ENCODE peak calls at places on chromosomes 4 and X, in ten cellular contexts. R, D, U, T, C, G, L, S, H and A are unnamed samples.
A peak's percentile ranks its signal among the peaks of the same experiment; 100 is the strongest.

GRCh38 chrX:11970935-11971334 is 167.3 kb upstream of the FRMPD4 start:
- DNase-seq in R (no peak), D (no peak), U (no peak), T (no peak), C (peak; percentile 17), G (peak; percentile 29), L (no peak), S (peak; percentile 46), H (no peak), A (no peak)

GRCh38 chrX:112832481-112833095 is 8.0 kb downstream of the AMOT start:
- DNase-seq in R (no peak), D (no peak), U (no peak), T (no peak), C (peak; percentile 7), G (no peak), L (no peak), S (peak; percentile 28), H (peak; percentile 69), A (no peak)

GRCh38 chr4:2867758-2868491 is 24.3 kb downstream of the ADD1 start:
- DNase-seq in R (peak; percentile 25), D (no peak), U (no peak), T (no peak), C (peak; percentile 47), G (peak; percentile 63), L (no peak), S (no peak), H (no peak), A (no peak)

GRCh38 chr4:113810906-113811305 is 49.4 kb upstream of the CAMK2D start:
- DNase-seq in R (no peak), D (no peak), U (no peak), T (no peak), C (peak; percentile 78), G (peak; percentile 76), L (no peak), S (peak; percentile 80), H (no peak), A (no peak)

GRCh38 chrX:23435575-23435974 is 100.9 kb downstream of the PTCHD1 start:
- DNase-seq in R (no peak), D (no peak), U (no peak), T (no peak), C (no peak), G (no peak), L (no peak), S (no peak), H (no peak), A (no peak)

GRCh38 chr4:89800012-89800516 is 36.9 kb downstream of the SNCA start:
- DNase-seq in R (no peak), D (no peak), U (no peak), T (no peak), C (peak; percentile 18), G (peak; percentile 60), L (no peak), S (no peak), H (no peak), A (no peak)

GRCh38 chr4:47747846-47748494 is 89.9 kb downstream of the CORIN start:
- DNase-seq in R (no peak), D (no peak), U (no peak), T (no peak), C (no peak), G (no peak), L (no peak), S (no peak), H (no peak), A (no peak)

GRCh38 chrX:110082156-110082555 is 79.2 kb downstream of the TMEM164 start:
- DNase-seq in R (no peak), D (no peak), U (no peak), T (peak; percentile 57), C (peak; percentile 93), G (peak; percentile 94), L (no peak), S (peak; percentile 97), H (no peak), A (no peak)

GRCh38 chr4:141180991-141181760 is 39.5 kb upstream of the ZNF330 start:
- DNase-seq in R (no peak), D (no peak), U (no peak), T (no peak), C (no peak), G (no peak), L (no peak), S (no peak), H (no peak), A (no peak)

GRCh38 chr4:6332042-6332668 is 62.5 kb downstream of the WFS1 start:
- DNase-seq in R (no peak), D (peak; percentile 19), U (no peak), T (no peak), C (peak; percentile 15), G (peak; percentile 46), L (peak; percentile 47), S (peak; percentile 38), H (peak; percentile 25), A (no peak)

GRCh38 chrX:140572724-140573123 is 67.9 kb upstream of the SOX3 start:
- DNase-seq in R (no peak), D (no peak), U (no peak), T (peak; percentile 51), C (peak; percentile 34), G (peak; percentile 27), L (peak; percentile 44), S (peak; percentile 15), H (peak; percentile 14), A (peak; percentile 27)

GRCh38 chr4:185778307-185778706 is 33.7 kb downstream of the SORBS2 start:
- DNase-seq in R (no peak), D (no peak), U (no peak), T (no peak), C (no peak), G (peak; percentile 23), L (no peak), S (no peak), H (no peak), A (no peak)

GRCh38 chr4:185774076-185774731 is 37.8 kb downstream of the SORBS2 start:
- DNase-seq in R (no peak), D (no peak), U (no peak), T (no peak), C (no peak), G (no peak), L (peak; percentile 46), S (no peak), H (no peak), A (no peak)

GRCh38 chr4:185773419-185773818 is 38.6 kb downstream of the SORBS2 start:
- DNase-seq in R (peak; percentile 45), D (no peak), U (no peak), T (no peak), C (no peak), G (no peak), L (peak; percentile 86), S (no peak), H (no peak), A (no peak)

GRCh38 chr4:185774815-185775684 is 36.9 kb downstream of the SORBS2 start:
- DNase-seq in R (peak; percentile 45), D (no peak), U (no peak), T (peak; percentile 15), C (peak; percentile 74), G (peak; percentile 89), L (peak; percentile 71), S (peak; percentile 71), H (no peak), A (no peak)

GRCh38 chr4:185775792-185776555 is 36.0 kb downstream of the SORBS2 start:
- DNase-seq in R (no peak), D (no peak), U (no peak), T (no peak), C (peak; percentile 22), G (peak; percentile 21), L (no peak), S (no peak), H (no peak), A (no peak)
- H3K4me3 ChIP-seq in R (peak overlapping the region; percentile 49), D (no peak overlapping the region), U (no peak overlapping the region), T (no peak overlapping the region), C (no peak overlapping the region), G (peak overlapping the region; percentile 60), L (no peak overlapping the region), S (no peak overlapping the region), H (no peak overlapping the region), A (no peak overlapping the region)

GRCh38 chrX:137550561-137551305 is 15.2 kb upstream of the ZIC3 start:
- DNase-seq in R (no peak), D (no peak), U (no peak), T (no peak), C (no peak), G (no peak), L (no peak), S (no peak), H (no peak), A (no peak)
- H3K4me3 ChIP-seq in R (no peak overlapping the region), D (no peak overlapping the region), U (no peak overlapping the region), T (no peak overlapping the region), C (no peak overlapping the region), G (peak overlapping the region; percentile 18), L (no peak overlapping the region), S (no peak overlapping the region), H (no peak overlapping the region), A (no peak overlapping the region)

GRCh38 chrX:13690836-13691235 is 1.9 kb downstream of the RAB9A start:
- DNase-seq in R (no peak), D (no peak), U (no peak), T (peak; percentile 8), C (no peak), G (no peak), L (no peak), S (peak; percentile 21), H (no peak), A (no peak)

GRCh38 chrX:13689519-13690211 is 737 bp downstream of the RAB9A start:
- DNase-seq in R (no peak), D (no peak), U (no peak), T (no peak), C (peak; percentile 40), G (peak; percentile 27), L (peak; percentile 45), S (peak; percentile 50), H (no peak), A (no peak)

GRCh38 chrX:13688772-13689518 is at the start of gene RAB9A:
- DNase-seq in R (peak; percentile 88), D (peak; percentile 74), U (peak; percentile 74), T (peak; percentile 78), C (peak; percentile 68), G (peak; percentile 75), L (peak; percentile 87), S (peak; percentile 61), H (peak; percentile 91), A (peak; percentile 11)

GRCh38 chrX:13687203-13687602 is 1.7 kb upstream of the RAB9A start:
- DNase-seq in R (no peak), D (no peak), U (no peak), T (no peak), C (no peak), G (no peak), L (no peak), S (no peak), H (no peak), A (no peak)

DNA sequence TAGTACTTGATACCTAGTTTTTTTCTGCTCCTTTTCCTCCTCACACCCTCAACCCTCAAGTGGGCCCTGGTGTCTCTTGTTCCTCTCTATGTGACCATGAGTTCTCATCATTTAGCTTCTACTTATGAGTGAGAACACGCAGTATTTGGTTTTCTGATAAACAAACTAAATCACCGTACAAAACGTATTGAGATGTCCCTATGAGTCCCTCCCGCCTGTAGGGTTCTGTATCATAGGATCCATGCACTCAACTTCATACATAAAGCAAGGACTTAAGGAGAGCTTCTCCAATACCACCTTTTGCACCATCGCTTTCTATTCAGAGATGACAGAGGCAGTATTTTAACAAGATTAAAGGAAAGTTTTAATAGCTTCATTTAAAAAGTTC is 550 bp upstream of the RAB9A start:
- DNase-seq in R (no peak), D (no peak), U (no peak), T (no peak), C (no peak), G (no peak), L (no peak), S (no peak), H (no peak), A (no peak)
- H3K4me3 ChIP-seq in R (peak overlapping the region; percentile 75), D (peak overlapping the region; percentile 80), U (peak overlapping the region; percentile 72), T (peak overlapping the region; percentile 85), C (peak overlapping the region; percentile 86), G (peak overlapping the region; percentile 64), L (peak overlapping the region; percentile 65), S (peak overlapping the region; percentile 74), H (peak overlapping the region; percentile 83), A (no peak overlapping the region)

GRCh38 chrX:46838974-46839480 is 2.2 kb downstream of the RP2 start:
- DNase-seq in R (no peak), D (no peak), U (no peak), T (no peak), C (peak; percentile 22), G (no peak), L (no peak), S (no peak), H (no peak), A (no peak)
- H3K4me3 ChIP-seq in R (no peak overlapping the region), D (no peak overlapping the region), U (no peak overlapping the region), T (peak overlapping the region; percentile 74), C (peak overlapping the region; percentile 17), G (no peak overlapping the region), L (no peak overlapping the region), S (no peak overlapping the region), H (no peak overlapping the region), A (no peak overlapping the region)